ENCODE peak calls at places on chromosomes 4 and X, in ten cellular contexts. U is effector memory CD4-positive, alpha-beta T cell; L is SK-N-SH; Z is lower leg skin; Y is activated CD4-positive, alpha-beta T cell treated with anti-CD3 and anti-CD28 coated beads, Interleukin-2, amount 50 U/mL, for 1 hour; H is GM18507; X is neuronal stem cell; T is OCI-M1; E is pancreas; S is activated T-helper 1 cell treated with anti-CD3 and anti-CD28 coated beads, Interleukin-2, amount 50 U/mL, for 16 hours. C is an unnamed sample.

GRCh38 chr4:81555489-81555888 is 83.8 kb upstream of the RASGEF1B start:
- DNase-seq in E (no peak), S (no peak), H (no peak), Y (no peak), X (no peak), U (no peak), L (no peak), Z (no peak), T (no peak), C (no peak)

GRCh38 chr4:124459922-124460301 is 252.6 kb downstream of the ANKRD50 start:
- DNase-seq in Z (no peak), X (peak; percentile 45), E (no peak), S (no peak), L (no peak), T (no peak), U (no peak), H (no peak), Y (no peak), C (no peak)

GRCh38 chrX:10465254-10465653 is 155.1 kb downstream of the MID1 start:
- DNase-seq in E (no peak), Z (no peak), H (no peak), S (no peak), T (no peak), L (no peak), U (no peak), X (no peak), Y (no peak), C (no peak)

GRCh38 chr4:173288296-173288695 is 45.9 kb downstream of the HMGB2 start:
- DNase-seq in H (peak; percentile 20), L (peak; percentile 24), U (peak; percentile 10), T (peak; percentile 99), X (peak; percentile 15), E (no peak), S (peak; percentile 41), Z (peak; percentile 70), Y (peak; percentile 68), C (peak; percentile 57)

GRCh38 chrX:12447448-12448154 is 309.3 kb downstream of the FRMPD4 start:
- DNase-seq in X (no peak), L (no peak), S (no peak), Z (no peak), U (no peak), E (no peak), T (no peak), H (no peak), Y (no peak), C (no peak)

GRCh38 chrX:16828126-16828908 is 41.8 kb downstream of the RBBP7 start:
- DNase-seq in S (no peak), Z (no peak), E (no peak), Y (no peak), U (no peak), X (no peak), T (no peak), L (no peak), H (no peak), C (no peak)

GRCh38 chrX:68750316-68750715 is 78.5 kb upstream of the EFNB1 start:
- DNase-seq in U (no peak), Y (no peak), L (no peak), X (no peak), H (no peak), S (no peak), Z (no peak), E (no peak), T (no peak), C (no peak)

GRCh38 chr4:1187182-1187581 is 14.8 kb upstream of the SPON2 start:
- DNase-seq in U (no peak), Z (no peak), E (peak; percentile 8), X (no peak), L (no peak), S (no peak), T (no peak), Y (no peak), H (no peak), C (no peak)

GRCh38 chr4:81471361-81472248 is at the start of gene RASGEF1B:
- DNase-seq in U (peak; percentile 87), T (peak; percentile 89), H (peak; percentile 74), Z (peak; percentile 88), E (peak; percentile 92), S (peak; percentile 95), L (peak; percentile 79), Y (peak; percentile 92), X (peak; percentile 67), C (peak; percentile 98)

GRCh38 chr4:112058433-112058832 is 86.8 kb upstream of the FAM241A start:
- DNase-seq in X (no peak), L (no peak), Z (no peak), E (no peak), U (no peak), T (no peak), Y (no peak), H (no peak), S (no peak), C (no peak)